ENCODE peak calls at places on chromosomes 7 and 10, in six cellular contexts. J, A, D, G, F and R are unnamed samples.

GRCh38 chr7:67021260-67021659 is 24.6 kb downstream of the TYW1 start:
- DNase-seq in J (no peak), A (no peak), D (no peak), G (no peak), F (no peak), R (no peak)

GRCh38 chr7:133562617-133563016 is 309.7 kb downstream of the EXOC4 start:
- DNase-seq in J (no peak), A (no peak), D (peak; percentile 41), G (no peak), F (no peak), R (no peak)

GRCh38 chr7:45295222-45295621 is 137.6 kb downstream of the RAMP3 start:
- DNase-seq in J (no peak), A (peak; percentile 71), D (no peak), G (no peak), F (no peak), R (no peak)

GRCh38 chr7:97016392-97017196 is 8.0 kb downstream of the DLX5 start:
- DNase-seq in J (peak; percentile 85), A (peak; percentile 89), D (no peak), G (no peak), F (no peak), R (no peak)

GRCh38 chr7:91082038-91082437 is 182.2 kb upstream of the FZD1 start:
- DNase-seq in J (no peak), A (no peak), D (peak; percentile 73), G (no peak), F (peak; percentile 45), R (no peak)

GRCh38 chr10:91603931-91604331 is 28.9 kb downstream of the PPP1R3C start:
- DNase-seq in J (no peak), A (no peak), D (no peak), G (no peak), F (peak; percentile 82), R (no peak)

GRCh38 chr10:97498841-97499560 is at the start of gene UBTD1:
- DNase-seq in J (peak; percentile 78), A (peak; percentile 30), D (peak; percentile 49), G (peak; percentile 18), F (no peak), R (peak; percentile 77)

GRCh38 chr7:94632338-94633024 is 23.5 kb downstream of the SGCE start:
- DNase-seq in J (no peak), A (no peak), D (peak; percentile 80), G (peak; percentile 43), F (peak; percentile 82), R (no peak)

GRCh38 chr7:154794147-154794780 is 208.7 kb downstream of the PAXIP1 start:
- DNase-seq in J (peak; percentile 82), A (peak; percentile 34), D (no peak), G (peak; percentile 11), F (no peak), R (no peak)

GRCh38 chr7:30652132-30652531 is 30.1 kb downstream of the CRHR2 start:
- DNase-seq in J (no peak), A (no peak), D (no peak), G (no peak), F (no peak), R (no peak)

GRCh38 chr10:34628174-34628802 is 186.8 kb downstream of the PARD3 start:
- DNase-seq in J (no peak), A (no peak), D (peak; percentile 46), G (no peak), F (peak; percentile 39), R (no peak)

GRCh38 chr10:43973801-43974200 is 325.1 kb upstream of the ZNF32 start:
- DNase-seq in J (no peak), A (no peak), D (no peak), G (no peak), F (no peak), R (no peak)

GRCh38 chr7:44595934-44596635 is 10.3 kb upstream of the OGDH start:
- DNase-seq in J (no peak), A (no peak), D (peak; percentile 16), G (no peak), F (peak; percentile 74), R (no peak)

GRCh38 chr7:11713352-11713751 is 118.6 kb downstream of the THSD7A start:
- DNase-seq in J (no peak), A (no peak), D (no peak), G (no peak), F (no peak), R (no peak)

GRCh38 chr10:33025039-33025438 is 67.0 kb upstream of the ITGB1 start:
- DNase-seq in J (no peak), A (no peak), D (no peak), G (peak; percentile 48), F (no peak), R (no peak)

GRCh38 chr10:118374404-118374803 is 32.3 kb upstream of the FAM204A start:
- DNase-seq in J (no peak), A (no peak), D (no peak), G (no peak), F (no peak), R (no peak)

GRCh38 chr10:96043895-96044580 is 655 bp downstream of the CCNJ start:
- DNase-seq in J (peak; percentile 71), A (peak; percentile 59), D (peak; percentile 45), G (peak; percentile 62), F (peak; percentile 32), R (peak; percentile 73)

GRCh38 chr7:107951896-107952295 is 51.1 kb downstream of the LAMB1 start:
- DNase-seq in J (no peak), A (no peak), D (no peak), G (no peak), F (no peak), R (no peak)

GRCh38 chr7:34849163-34849960 is 187.9 kb downstream of the DPY19L1 start:
- DNase-seq in J (no peak), A (no peak), D (no peak), G (no peak), F (peak; percentile 33), R (no peak)

GRCh38 chr7:157807510-157807909 is 470.7 kb downstream of the DNAJB6 start:
- DNase-seq in J (peak; percentile 63), A (no peak), D (no peak), G (no peak), F (no peak), R (no peak)

GRCh38 chr10:57692255-57692980 is 575.3 kb downstream of the IPMK start:
- DNase-seq in J (no peak), A (no peak), D (peak; percentile 84), G (no peak), F (peak; percentile 94), R (no peak)

GRCh38 chr7:78279035-78279434 is 480.5 kb downstream of the PHTF2 start:
- DNase-seq in J (no peak), A (no peak), D (peak; percentile 91), G (no peak), F (peak; percentile 64), R (no peak)

GRCh38 chr10:18438356-18439126 is 212.8 kb downstream of the NSUN6 start:
- DNase-seq in J (no peak), A (no peak), D (no peak), G (no peak), F (no peak), R (no peak)

GRCh38 chr7:37493123-37493522 is 44.5 kb upstream of the ELMO1 start:
- DNase-seq in J (no peak), A (no peak), D (no peak), G (no peak), F (no peak), R (no peak)

DNA sequence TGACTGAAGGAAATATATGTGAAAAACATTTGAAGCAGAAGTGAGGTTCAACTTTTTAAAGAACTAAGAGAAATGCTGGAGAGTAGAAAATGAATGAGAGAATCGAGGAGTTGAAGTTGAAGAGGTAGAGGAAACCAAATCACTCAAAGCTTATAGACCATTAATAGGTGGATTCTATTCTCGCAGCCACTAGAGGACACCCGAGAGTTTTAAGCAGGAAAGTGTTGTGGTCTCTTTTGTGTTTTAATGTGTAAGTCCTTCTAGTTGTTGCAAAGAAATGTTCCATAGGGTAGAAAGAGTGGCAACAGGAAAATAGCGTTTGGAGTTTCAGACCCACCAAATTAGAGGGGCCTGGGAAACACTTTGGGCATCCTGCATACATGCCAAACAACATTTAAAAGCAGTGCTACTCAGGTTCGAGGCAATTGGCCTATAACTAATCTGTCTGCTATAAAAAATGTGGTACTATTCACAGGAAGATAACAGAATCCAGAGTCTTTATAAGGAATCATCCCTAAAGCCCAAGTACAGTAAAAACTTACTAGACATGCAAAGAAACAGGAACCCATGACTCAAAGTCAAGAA is 75.3 kb upstream of the TAS2R16 start:
- DNase-seq in J (peak; percentile 38), A (no peak), D (no peak), G (peak; percentile 60), F (peak; percentile 50), R (no peak)
- TF ChIP-seq CTCF in J (peak; percentile 62), A (peak; percentile 41), D (peak; percentile 3), G (peak; percentile 75), F (peak; percentile 48), R (no peak)

GRCh38 chr10:51076442-51076841 is 2.2 kb downstream of the PRKG1 start:
- DNase-seq in J (peak; percentile 11), A (no peak), D (no peak), G (no peak), F (no peak), R (no peak)
- H3K4me3 ChIP-seq in J (peak overlapping the region; percentile 73), A (no peak overlapping the region), D (no peak overlapping the region), G (no peak overlapping the region), F (no peak overlapping the region), R (peak overlapping the region; percentile 66)

GRCh38 chr10:63204667-63205391 is 71.7 kb downstream of the NRBF2 start:
- DNase-seq in J (no peak), A (no peak), D (no peak), G (peak; percentile 23), F (no peak), R (no peak)

GRCh38 chr10:63197304-63198092 is 64.4 kb downstream of the NRBF2 start:
- DNase-seq in J (no peak), A (no peak), D (peak; percentile 93), G (no peak), F (peak; percentile 91), R (no peak)

GRCh38 chr10:63199716-63200115 is 66.6 kb downstream of the NRBF2 start:
- DNase-seq in J (no peak), A (no peak), D (no peak), G (no peak), F (no peak), R (no peak)

GRCh38 chr10:63200416-63200815 is 67.3 kb downstream of the NRBF2 start:
- DNase-seq in J (peak; percentile 35), A (no peak), D (no peak), G (no peak), F (no peak), R (no peak)

DNA sequence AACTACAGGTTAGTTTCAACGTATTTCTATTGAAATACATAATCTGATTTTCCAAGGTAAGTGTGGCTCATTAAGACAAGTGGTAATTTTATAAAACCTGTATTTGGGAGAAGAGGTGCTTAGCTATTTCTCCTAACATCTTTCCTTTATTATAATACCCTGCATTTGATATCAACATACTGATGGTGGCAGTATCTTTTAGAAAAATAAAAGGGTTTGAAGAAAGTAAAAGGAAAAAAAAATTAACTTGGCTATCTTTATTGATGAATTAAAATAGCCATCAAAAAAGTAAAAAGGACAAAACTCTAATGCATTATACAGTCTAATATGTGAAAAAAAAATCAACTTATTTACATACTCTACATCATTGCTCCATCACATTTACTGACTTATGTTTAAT is 68.0 kb downstream of the NRBF2 start:
- DNase-seq in J (no peak), A (no peak), D (no peak), G (no peak), F (no peak), R (no peak)
- TF ChIP-seq CTCF in J (no peak), A (no peak), D (no peak), G (no peak), F (no peak), R (no peak)

DNA sequence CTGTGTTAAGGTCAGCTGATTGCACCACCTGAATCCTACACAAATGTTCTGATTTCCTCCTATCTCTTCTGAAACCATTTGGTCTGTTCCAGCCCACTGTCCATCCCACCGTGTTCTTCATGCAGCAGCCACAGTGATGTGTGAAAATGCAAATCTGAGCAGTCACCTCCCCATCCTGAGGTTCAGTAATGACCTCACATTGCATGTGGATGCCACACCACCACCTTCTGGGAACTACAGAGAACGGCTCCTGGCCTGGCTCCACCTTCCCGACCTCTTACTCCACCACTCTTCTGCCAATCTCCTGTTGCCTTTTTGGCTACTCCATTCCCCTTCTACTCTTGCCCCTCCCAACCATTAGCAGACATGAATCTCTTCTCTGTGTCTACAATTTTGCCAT is 244.4 kb downstream of the TNS3 start:
- DNase-seq in J (no peak), A (no peak), D (no peak), G (peak; percentile 53), F (no peak), R (no peak)
- H3K4me3 ChIP-seq in J (no peak overlapping the region), A (no peak overlapping the region), D (no peak overlapping the region), G (no peak overlapping the region), F (no peak overlapping the region), R (no peak overlapping the region)